ENCODE peak calls at places on chromosomes 7 and 10, in ten cellular contexts. E, T, G, U, N, M, R, P, A and O are unnamed samples.
A peak's percentile ranks its signal among the peaks of the same experiment; 100 is the strongest.

GRCh38 chr7:33062023-33062781 is at the start of gene NT5C3A:
- DNase-seq in A (peak; percentile 48), R (no peak), G (no peak), P (peak; percentile 28), T (no peak), E (no peak), N (peak; percentile 38), M (peak; percentile 54), U (no peak), O (peak; percentile 45)

GRCh38 chr10:97025613-97026242 is 160.0 kb downstream of the SLIT1 start:
- DNase-seq in U (peak; percentile 40), N (peak; percentile 61), A (no peak), G (peak; percentile 60), E (peak; percentile 27), R (peak; percentile 7), M (peak; percentile 25), T (no peak), P (peak; percentile 51), O (peak; percentile 76)

GRCh38 chr7:130421685-130422084 is 19.1 kb downstream of the CEP41 start:
- DNase-seq in G (no peak), P (no peak), E (no peak), A (no peak), T (no peak), M (no peak), N (peak; percentile 4), U (peak; percentile 37), R (no peak), O (peak; percentile 8)

GRCh38 chr7:91239171-91239604 is 25.0 kb upstream of the FZD1 start:
- DNase-seq in E (peak; percentile 7), M (peak; percentile 21), R (no peak), N (peak; percentile 91), U (peak; percentile 84), A (no peak), G (no peak), P (no peak), T (no peak), O (peak; percentile 81)

GRCh38 chr10:21172774-21173432 is 275.8 kb upstream of the NEBL start:
- DNase-seq in G (peak; percentile 50), E (no peak), P (no peak), R (no peak), N (no peak), M (peak; percentile 11), T (no peak), A (peak; percentile 45), U (no peak), O (no peak)

GRCh38 chr10:26540601-26541000 is 102.5 kb downstream of the APBB1IP start:
- DNase-seq in T (no peak), E (no peak), M (no peak), U (no peak), R (no peak), P (no peak), G (no peak), N (no peak), A (no peak), O (no peak)

GRCh38 chr7:31116615-31117014 is 64.5 kb downstream of the ADCYAP1R1 start:
- DNase-seq in R (no peak), P (no peak), G (no peak), E (no peak), U (no peak), T (no peak), N (no peak), A (peak; percentile 14), M (no peak), O (no peak)

GRCh38 chr7:140014123-140014522 is 48.6 kb downstream of the PARP12 start:
- DNase-seq in U (no peak), R (no peak), G (no peak), P (no peak), M (no peak), T (no peak), N (no peak), E (no peak), A (no peak), O (no peak)

GRCh38 chr7:89837515-89837914 is 316.8 kb upstream of the STEAP1 start:
- DNase-seq in E (peak; percentile 4), G (no peak), A (no peak), P (no peak), U (no peak), M (no peak), N (peak; percentile 0), R (peak; percentile 96), T (no peak), O (peak; percentile 45)

GRCh38 chr7:23298141-23298851 is 843 bp upstream of the MALSU1 start:
- DNase-seq in A (no peak), E (no peak), N (peak; percentile 82), U (peak; percentile 72), P (no peak), M (peak; percentile 57), G (no peak), R (no peak), T (no peak), O (peak; percentile 26)

GRCh38 chr7:148964510-148965267 is 63.6 kb downstream of the PDIA4 start:
- DNase-seq in P (no peak), T (no peak), N (no peak), A (no peak), E (no peak), U (no peak), G (no peak), R (no peak), M (no peak), O (no peak)

GRCh38 chr7:38839846-38840245 is 69.1 kb downstream of the VPS41 start:
- DNase-seq in E (no peak), R (no peak), A (no peak), U (peak; percentile 36), T (peak; percentile 56), G (peak; percentile 79), M (no peak), N (peak; percentile 5), P (no peak), O (no peak)

GRCh38 chr7:47294569-47295222 is 287.2 kb downstream of the TNS3 start:
- DNase-seq in N (no peak), P (no peak), G (no peak), M (no peak), E (no peak), T (no peak), R (no peak), U (no peak), A (no peak), O (no peak)

GRCh38 chr7:127338122-127338521 is 54.4 kb downstream of the ZNF800 start:
- DNase-seq in N (no peak), M (no peak), R (no peak), P (no peak), E (no peak), G (no peak), U (no peak), T (no peak), A (no peak), O (no peak)

GRCh38 chr7:19143930-19144574 is 1.2 kb downstream of the FERD3L start:
- DNase-seq in R (no peak), A (no peak), T (no peak), N (no peak), U (no peak), G (no peak), P (no peak), E (no peak), M (no peak), O (no peak)

GRCh38 chr10:110077436-110078120 is 69.8 kb downstream of the ADD3 start:
- DNase-seq in R (peak; percentile 23), A (no peak), G (no peak), U (no peak), N (peak; percentile 9), P (no peak), T (no peak), E (no peak), M (no peak), O (no peak)

GRCh38 chr7:24455813-24456525 is 117.3 kb upstream of the PALS2 start:
- DNase-seq in T (no peak), U (no peak), M (no peak), E (no peak), G (no peak), N (no peak), P (no peak), R (no peak), A (no peak), O (no peak)

GRCh38 chr7:75639071-75639892 is 99.5 kb downstream of the HIP1 start:
- DNase-seq in N (peak; percentile 37), G (peak; percentile 85), U (peak; percentile 22), E (peak; percentile 6), M (peak; percentile 36), A (peak; percentile 59), R (peak; percentile 21), P (peak; percentile 30), T (peak; percentile 53), O (peak; percentile 32)

GRCh38 chr10:29776246-29776645 is 141.5 kb upstream of the SVIL start:
- DNase-seq in N (no peak), G (no peak), M (no peak), E (no peak), R (no peak), T (no peak), U (no peak), P (no peak), A (no peak), O (no peak)

GRCh38 chr10:101450277-101451080 is 96.5 kb downstream of the BTRC start:
- DNase-seq in U (no peak), M (no peak), N (no peak), G (no peak), T (no peak), P (no peak), R (no peak), A (no peak), E (no peak), O (no peak)

GRCh38 chr7:19069842-19070241 is 47.6 kb downstream of the TWIST1 start:
- DNase-seq in T (no peak), R (no peak), E (peak; percentile 18), U (peak; percentile 24), N (peak; percentile 22), M (no peak), A (no peak), G (no peak), P (no peak), O (peak; percentile 7)

GRCh38 chr10:22491931-22492615 is 146.8 kb downstream of the SPAG6 start:
- DNase-seq in E (no peak), T (no peak), P (no peak), A (no peak), M (no peak), G (no peak), N (no peak), R (no peak), U (no peak), O (no peak)

GRCh38 chr7:151311294-151311864 is 30.2 kb upstream of the NUB1 start:
- DNase-seq in N (no peak), M (peak; percentile 45), P (peak; percentile 33), E (no peak), A (no peak), T (no peak), R (peak; percentile 9), U (no peak), G (no peak), O (peak; percentile 22)

GRCh38 chr7:101494602-101495329 is 132.1 kb downstream of the COL26A1 start:
- DNase-seq in N (peak; percentile 61), T (no peak), U (no peak), G (no peak), E (no peak), P (no peak), A (no peak), R (no peak), M (no peak), O (no peak)